ENCODE peak calls at places on chromosomes 3 and 15, in eight cellular contexts. O is fibroblast of pulmonary artery; Y is stimulated activated CD4-positive, alpha-beta T cell treated with anti-CD3 and anti-CD28 coated beads, Interleukin-4, amount 100 ng/mL, for 24 hours; N is GM12865; U is naive thymus-derived CD8-positive, alpha-beta T cell; F is astrocyte of the hippocampus; V is body of pancreas; W is central memory CD4-positive, alpha-beta T cell. R is an unnamed sample.
A peak's percentile ranks its signal among the peaks of the same experiment; 100 is the strongest.

GRCh38 chr3:100169186-100169585 is 54.9 kb upstream of the FILIP1L start:
- DNase-seq in N (no peak), W (no peak), F (peak; percentile 70), U (no peak), O (peak; percentile 43), V (no peak), Y (no peak), R (no peak)

GRCh38 chr3:44509985-44510360 is 32.5 kb upstream of the ZNF445 start:
- DNase-seq in F (no peak), N (peak; percentile 57), Y (no peak), U (no peak), W (peak; percentile 11), O (peak; percentile 20), V (peak; percentile 19), R (peak; percentile 50)

GRCh38 chr3:4743371-4743770 is 235.9 kb upstream of the BHLHE40 start:
- DNase-seq in U (no peak), O (no peak), N (no peak), Y (no peak), W (no peak), F (no peak), V (no peak), R (no peak)

GRCh38 chr3:3151513-3151912 is 24.8 kb downstream of the TRNT1 start:
- DNase-seq in F (no peak), Y (no peak), N (no peak), W (no peak), V (no peak), O (no peak), U (no peak), R (no peak)

GRCh38 chr15:53589526-53590057 is 169.9 kb downstream of the WDR72 start:
- DNase-seq in F (no peak), O (no peak), W (no peak), N (no peak), U (no peak), V (no peak), Y (no peak), R (no peak)

GRCh38 chr15:81526029-81526428 is 152.0 kb upstream of the TMC3 start:
- DNase-seq in Y (no peak), O (no peak), N (no peak), U (no peak), F (no peak), V (no peak), W (no peak), R (no peak)

GRCh38 chr3:124351430-124352142 is 359.7 kb upstream of the ROPN1 start:
- DNase-seq in U (no peak), Y (no peak), O (peak; percentile 77), V (no peak), F (peak; percentile 80), N (peak; percentile 52), W (no peak), R (peak; percentile 25)

GRCh38 chr15:67850995-67851535 is 11.2 kb upstream of the RNU6-1 start:
- DNase-seq in F (no peak), Y (no peak), U (no peak), W (no peak), V (no peak), N (peak; percentile 55), O (peak; percentile 57), R (no peak)

GRCh38 chr3:71587958-71588357 is 4.4 kb upstream of the FOXP1 start:
- DNase-seq in W (no peak), O (no peak), V (no peak), Y (no peak), U (no peak), F (no peak), N (no peak), R (no peak)

GRCh38 chr15:65937476-65937875 is 68.2 kb downstream of the RAB11A start:
- DNase-seq in V (peak; percentile 18), N (no peak), Y (no peak), U (no peak), F (peak; percentile 67), O (no peak), W (no peak), R (no peak)

GRCh38 chr15:76339302-76340197 is 3.0 kb downstream of the ISL2 start:
- DNase-seq in Y (no peak), W (no peak), U (no peak), V (no peak), N (no peak), O (peak; percentile 33), F (peak; percentile 65), R (no peak)

GRCh38 chr15:83323296-83323711 is 38.8 kb upstream of the BNC1 start:
- DNase-seq in V (no peak), O (peak; percentile 95), U (no peak), W (no peak), N (no peak), Y (no peak), F (peak; percentile 39), R (no peak)

GRCh38 chr3:49017646-49017977 is 768 bp downstream of the DALRD3 start:
- DNase-seq in W (no peak), N (no peak), O (no peak), U (no peak), F (no peak), V (no peak), Y (no peak), R (no peak)

GRCh38 chr3:13123266-13123665 is 50.0 kb upstream of the IQSEC1 start:
- DNase-seq in N (no peak), O (no peak), V (no peak), U (no peak), Y (no peak), F (no peak), W (no peak), R (no peak)

GRCh38 chr15:28994142-28994829 is 108.5 kb downstream of the APBA2 start:
- DNase-seq in O (no peak), W (no peak), Y (peak; percentile 46), N (no peak), V (no peak), F (no peak), U (no peak), R (no peak)

GRCh38 chr3:135757421-135757820 is 208.1 kb upstream of the PPP2R3A start:
- DNase-seq in O (no peak), W (no peak), Y (no peak), F (no peak), U (no peak), N (no peak), V (no peak), R (no peak)

GRCh38 chr3:9087831-9088413 is 124.7 kb upstream of the RAD18 start:
- DNase-seq in W (no peak), O (no peak), U (no peak), N (no peak), Y (no peak), F (no peak), V (no peak), R (no peak)

GRCh38 chr3:134299185-134299887 is 48.7 kb upstream of the RYK start:
- DNase-seq in W (no peak), F (peak; percentile 63), N (no peak), Y (no peak), U (no peak), V (no peak), O (peak; percentile 70), R (peak; percentile 5)

GRCh38 chr15:89042387-89042786 is 45.9 kb upstream of the ABHD2 start:
- DNase-seq in O (no peak), W (no peak), U (no peak), V (no peak), N (no peak), F (no peak), Y (no peak), R (no peak)

GRCh38 chr3:72625616-72626337 is 222.5 kb downstream of the SHQ1 start:
- DNase-seq in U (no peak), Y (no peak), F (no peak), O (peak; percentile 17), V (no peak), N (peak; percentile 25), W (no peak), R (no peak)

GRCh38 chr15:63156708-63157065 is 590 bp downstream of the RPS27L start:
- DNase-seq in U (no peak), V (peak; percentile 26), F (peak; percentile 59), O (peak; percentile 54), W (no peak), Y (no peak), N (peak; percentile 58), R (no peak)

GRCh38 chr3:156509209-156510174 is 45.4 kb downstream of the SSR3 start:
- DNase-seq in O (peak; percentile 84), V (no peak), W (peak; percentile 55), U (no peak), F (peak; percentile 73), N (peak; percentile 72), Y (no peak), R (peak; percentile 51)

GRCh38 chr15:40046721-40047412 is 7.9 kb upstream of the SRP14 start:
- DNase-seq in U (no peak), W (no peak), Y (no peak), F (peak; percentile 43), V (no peak), O (peak; percentile 74), N (peak; percentile 74), R (no peak)

GRCh38 chr3:126132751-126133511 is 47.5 kb downstream of the ALDH1L1 start:
- DNase-seq in F (peak; percentile 28), N (no peak), O (peak; percentile 29), W (no peak), U (no peak), V (peak; percentile 7), Y (no peak), R (peak; percentile 17)

GRCh38 chr15:75097939-75098338 is 74.5 kb downstream of the PPCDC start:
- DNase-seq in U (no peak), Y (no peak), N (no peak), W (no peak), F (no peak), O (no peak), V (no peak), R (no peak)

GRCh38 chr3:72698154-72698917 is 149.9 kb downstream of the SHQ1 start:
- DNase-seq in N (no peak), W (no peak), F (peak; percentile 35), V (no peak), U (no peak), O (no peak), Y (no peak), R (no peak)

GRCh38 chr3:97817965-97818364 is 3.8 kb upstream of the CRYBG3 start:
- DNase-seq in Y (no peak), U (no peak), W (no peak), N (no peak), F (no peak), O (no peak), V (no peak), R (no peak)

GRCh38 chr3:108493862-108494261 is 16.5 kb downstream of the MYH15 start:
- DNase-seq in V (no peak), U (no peak), W (no peak), O (no peak), F (no peak), Y (no peak), N (no peak), R (no peak)

GRCh38 chr3:108406661-108407206 is 103.7 kb downstream of the MYH15 start:
- DNase-seq in W (no peak), O (peak; percentile 77), F (peak; percentile 62), V (no peak), U (peak; percentile 2), Y (peak; percentile 39), N (peak; percentile 81), R (peak; percentile 69)

GRCh38 chr3:179933079-179933478 is 103.7 kb downstream of the PEX5L start:
- DNase-seq in W (no peak), N (no peak), O (no peak), F (no peak), Y (no peak), U (no peak), V (no peak), R (no peak)